ENCODE peak calls at places on chromosome 20, in five cellular contexts. O, Q, G, K and Y are unnamed samples.

GRCh38 chr20:1517010-1517409 is 25.8 kb upstream of the SIRPB2 start:
- DNase-seq in K (no peak), G (no peak), Q (no peak), O (no peak), Y (no peak)

GRCh38 chr20:17790308-17790707 is 90.5 kb downstream of the BANF2 start:
- DNase-seq in Q (no peak), G (no peak), O (no peak), K (no peak), Y (no peak)

GRCh38 chr20:6886065-6886729 is 118.7 kb downstream of the BMP2 start:
- DNase-seq in Q (no peak), O (no peak), G (no peak), K (no peak), Y (peak)

GRCh38 chr20:50561379-50562078 is 51.3 kb downstream of the PTPN1 start:
- DNase-seq in G (peak), K (no peak), Q (no peak), O (no peak), Y (peak)

GRCh38 chr20:50317116-50317515 is 126.5 kb downstream of the CEBPB start:
- DNase-seq in K (no peak), Q (no peak), O (no peak), G (no peak), Y (no peak)

GRCh38 chr20:46049190-46049589 is 20.2 kb downstream of the SLC12A5 start:
- DNase-seq in K (no peak), Q (no peak), G (no peak), O (no peak), Y (no peak)

GRCh38 chr20:41563087-41563486 is 55.1 kb downstream of the CHD6 start:
- DNase-seq in Q (no peak), K (no peak), G (no peak), O (no peak), Y (no peak)

GRCh38 chr20:50817776-50818172 is 22.9 kb downstream of the BCAS4 start:
- DNase-seq in Q (no peak), O (no peak), K (no peak), G (no peak), Y (no peak)

GRCh38 chr20:46999821-47000465 is 105.3 kb downstream of the EYA2 start:
- DNase-seq in Q (no peak), G (no peak), K (no peak), O (no peak), Y (no peak)

GRCh38 chr20:18042211-18042610 is 15.5 kb downstream of the OVOL2 start:
- DNase-seq in Q (no peak), G (no peak), O (no peak), K (no peak), Y (no peak)

GRCh38 chr20:51542033-51542893 is at the start of gene NFATC2:
- DNase-seq in Q (peak), G (no peak), O (peak), K (no peak), Y (no peak)

GRCh38 chr20:41457173-41457857 is 90.7 kb upstream of the EMILIN3 start:
- DNase-seq in G (no peak), K (no peak), Q (no peak), O (no peak), Y (no peak)

GRCh38 chr20:25196701-25197120 is 1.2 kb downstream of the ENTPD6 start:
- DNase-seq in Q (no peak), G (no peak), K (no peak), O (peak), Y (no peak)

GRCh38 chr20:9068232-9068781 is 580 bp upstream of the PLCB4 start:
- DNase-seq in O (peak), Q (no peak), K (no peak), G (no peak), Y (peak)

GRCh38 chr20:60478533-60478932 is 520.3 kb downstream of the CDH26 start:
- DNase-seq in K (no peak), Q (no peak), G (no peak), O (no peak), Y (no peak)

GRCh38 chr20:46743088-46743487 is 33.6 kb downstream of the SLC2A10 start:
- DNase-seq in O (no peak), Q (no peak), K (no peak), G (no peak), Y (no peak)

DNA sequence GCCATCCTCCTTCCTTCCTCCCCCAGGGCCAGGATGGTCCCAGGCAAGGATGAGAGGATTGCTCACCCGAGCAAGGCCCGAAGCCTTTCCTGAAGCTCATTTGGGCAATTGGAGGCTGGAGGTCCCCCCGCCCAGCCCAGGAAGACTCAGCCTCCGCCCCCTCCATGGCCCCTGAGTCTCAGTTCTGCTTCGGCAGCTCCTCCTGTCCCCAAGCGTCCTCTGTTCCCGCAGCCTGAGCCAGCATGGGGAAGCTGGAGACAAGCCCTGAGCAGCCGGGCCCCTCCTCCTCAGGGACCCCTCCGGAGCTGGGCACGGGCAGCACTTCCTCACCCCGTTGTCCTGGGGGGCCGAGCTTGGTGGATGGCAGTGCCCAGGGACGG is 26.0 kb downstream of the SLC17A9 start:
- DNase-seq in O (no peak), K (no peak), G (no peak), Q (peak), Y (no peak)
- H3K4me3 ChIP-seq in O (no peak), K (no peak), G (no peak), Q (no peak), Y (no peak)

GRCh38 chr20:21511850-21512633 is 1.8 kb downstream of the NKX2-2 start:
- DNase-seq in G (no peak), K (no peak), Q (no peak), O (peak), Y (no peak)

GRCh38 chr20:21510414-21510971 is 3.4 kb downstream of the NKX2-2 start:
- DNase-seq in O (peak), Q (no peak), K (no peak), G (no peak), Y (no peak)

GRCh38 chr20:21511485-21511849 is 2.4 kb downstream of the NKX2-2 start:
- DNase-seq in O (no peak), Q (no peak), K (no peak), G (no peak), Y (no peak)

GRCh38 chr20:21509597-21510331 is 4.1 kb downstream of the NKX2-2 start:
- DNase-seq in K (no peak), Q (no peak), O (peak), G (peak), Y (no peak)

GRCh38 chr20:21510995-21511394 is 2.9 kb downstream of the NKX2-2 start:
- DNase-seq in K (no peak), G (no peak), Q (no peak), O (no peak), Y (no peak)
- H3K4me3 ChIP-seq in K (no peak), G (no peak), Q (no peak), O (no peak), Y (no peak)

GRCh38 chr20:31661625-31662371 is 24.1 kb downstream of the COX4I2 start:
- DNase-seq in K (peak), Q (peak), O (peak), G (peak), Y (no peak)
- H3K4me3 ChIP-seq in K (peak), Q (peak), O (peak), G (peak), Y (peak)

GRCh38 chr20:35277127-35277526 is 795 bp downstream of the MMP24OS start:
- DNase-seq in Q (no peak), O (no peak), G (no peak), K (no peak), Y (no peak)
- H3K4me3 ChIP-seq in Q (peak), O (peak), G (peak), K (peak), Y (peak)

GRCh38 chr20:63553251-63553932 is 567 bp upstream of the FNDC11 start:
- DNase-seq in Q (peak), K (peak), G (peak), O (peak), Y (peak)
- H3K4me3 ChIP-seq in Q (no peak), K (peak), G (peak), O (peak), Y (peak)

DNA sequence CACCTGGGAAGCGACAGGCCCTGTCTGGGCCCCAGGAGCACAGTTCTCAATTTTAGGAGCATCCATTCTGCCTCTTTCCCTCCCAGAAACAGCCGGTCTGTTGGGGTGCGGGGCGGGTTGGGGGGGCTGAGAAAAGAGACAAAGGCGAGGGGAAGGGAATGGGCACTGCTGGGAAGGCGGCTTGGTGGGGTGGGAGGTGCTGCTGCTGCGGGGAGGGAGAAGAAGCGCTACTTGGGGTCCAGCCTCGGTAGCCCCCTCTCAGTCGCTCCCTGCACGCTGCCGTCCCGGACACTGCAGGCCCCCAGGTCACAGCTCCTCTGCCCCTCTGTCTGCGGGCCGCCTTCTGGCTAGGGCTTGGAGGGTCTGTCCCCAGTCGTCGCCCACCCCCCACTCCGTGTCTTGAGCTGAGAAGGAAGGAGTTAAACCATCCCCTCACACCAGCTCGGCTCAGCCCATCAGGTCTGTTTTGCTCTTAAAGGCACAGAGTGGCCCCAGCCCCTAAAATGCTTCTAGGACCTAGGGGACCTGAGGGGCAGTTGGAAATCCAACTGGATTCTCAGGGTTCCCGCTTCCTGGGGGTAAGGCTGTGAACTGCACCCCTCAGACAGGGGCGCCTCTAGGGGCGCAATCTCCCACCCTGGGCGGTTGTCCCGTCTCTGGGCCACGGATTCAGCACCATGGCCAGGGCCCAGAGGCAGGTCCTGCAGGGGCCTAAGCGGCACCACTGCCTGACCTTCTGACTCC is 740 bp downstream of the GDAP1L1 start:
- DNase-seq in Q (peak), K (no peak), G (peak), O (peak), Y (peak)
- H3K4me3 ChIP-seq in Q (no peak), K (no peak), G (no peak), O (peak), Y (peak)

DNA sequence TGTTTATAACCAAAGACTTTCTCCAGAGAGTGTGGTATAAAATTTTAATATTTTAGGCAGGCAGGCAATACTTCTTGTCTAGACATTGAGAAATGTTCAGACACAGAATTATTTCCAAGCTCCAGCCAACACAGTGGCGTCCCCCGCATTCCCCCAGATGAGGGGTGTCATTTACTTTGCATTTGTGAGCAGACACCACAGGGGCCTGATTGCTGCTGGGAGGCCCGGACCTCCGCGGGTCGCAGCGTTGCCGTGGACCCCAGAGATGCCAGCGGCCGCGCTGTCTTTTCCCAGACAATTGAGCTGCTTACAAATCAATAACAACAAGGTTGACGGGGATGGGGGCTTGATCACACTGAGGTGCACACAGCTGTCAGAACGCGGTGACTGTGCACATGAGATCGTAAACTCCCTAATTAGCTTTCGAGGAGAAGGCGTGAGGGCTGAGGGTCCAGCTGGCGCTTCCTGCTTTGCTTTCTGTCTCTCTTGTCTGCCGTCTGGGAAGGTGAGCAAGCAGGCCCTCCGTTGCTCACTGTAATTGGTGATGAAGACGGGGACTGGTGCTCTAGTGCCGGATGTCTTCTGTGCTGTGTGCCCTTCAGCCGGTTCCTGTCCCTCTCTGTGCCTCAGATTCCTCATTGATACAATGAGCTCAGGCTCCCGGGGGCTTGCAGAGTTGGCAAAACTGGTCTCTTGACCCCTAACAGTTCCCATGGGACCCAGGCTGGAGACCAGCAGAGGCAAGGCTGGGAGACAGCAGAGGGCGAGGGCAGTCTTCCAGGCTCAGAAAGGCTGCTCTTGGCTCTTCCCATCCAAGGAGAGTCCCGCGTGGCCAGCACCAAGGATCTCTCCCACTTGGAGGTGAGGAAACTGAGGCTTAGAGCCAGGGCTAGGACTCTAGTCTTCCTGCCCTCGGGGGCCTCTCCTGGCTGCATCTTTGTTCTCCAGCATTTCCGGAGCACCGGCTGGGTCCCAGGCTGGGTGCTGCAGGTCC is 125.9 kb upstream of the PMEPA1 start:
- DNase-seq in Q (no peak), O (no peak), G (no peak), K (no peak), Y (peak)
- H3K4me3 ChIP-seq in Q (no peak), O (no peak), G (no peak), K (no peak), Y (no peak)

GRCh38 chr20:37330316-37330715 is 15.6 kb upstream of the SRC start:
- DNase-seq in Q (no peak), O (no peak), G (no peak), K (no peak), Y (no peak)
- H3K4me3 ChIP-seq in Q (no peak), O (no peak), G (no peak), K (no peak), Y (no peak)

GRCh38 chr20:4134861-4135379 is 119.6 kb upstream of the RNF24 start:
- DNase-seq in O (no peak), G (no peak), K (no peak), Q (no peak), Y (no peak)
- H3K4me3 ChIP-seq in O (no peak), G (no peak), K (no peak), Q (no peak), Y (no peak)

GRCh38 chr20:23341073-23341472 is 9.5 kb upstream of the NXT1 start:
- DNase-seq in Q (no peak), O (no peak), K (no peak), G (no peak), Y (no peak)
- H3K4me3 ChIP-seq in Q (no peak), O (no peak), K (no peak), G (no peak), Y (no peak)